ENCODE peak calls at places on chromosomes 12 and 14, in nine cellular contexts. C is cardiac muscle cell, Q is NCI-H2081, H is AG08395, S is astrocyte of the spinal cord, V is transverse colon, K is AG08396, N is spleen, P is HEK293T. Y is an unnamed sample.

GRCh38 chr12:64332296-64332695 is 58.3 kb downstream of the C12orf56 start:
- DNase-seq in K (no peak), C (no peak), S (no peak), P (no peak), Q (no peak), N (no peak), V (no peak), H (no peak), Y (peak; percentile 69)

GRCh38 chr12:61758661-61759060 is 501.5 kb upstream of the USP15 start:
- DNase-seq in V (no peak), P (no peak), K (no peak), H (peak; percentile 3), S (no peak), N (no peak), C (no peak), Q (no peak), Y (no peak)

GRCh38 chr14:69586420-69586819 is 11.7 kb upstream of the CCDC177 start:
- DNase-seq in N (no peak), K (no peak), C (peak; percentile 25), P (no peak), H (peak; percentile 43), V (no peak), S (no peak), Q (no peak), Y (no peak)

GRCh38 chr12:14629832-14630688 is 62.4 kb upstream of the PLBD1 start:
- DNase-seq in P (peak; percentile 74), H (peak; percentile 79), V (peak; percentile 84), Q (peak; percentile 85), C (peak; percentile 85), S (peak; percentile 72), N (peak; percentile 71), K (peak; percentile 69), Y (peak; percentile 56)

GRCh38 chr12:100254876-100255275 is 12.0 kb downstream of the DEPDC4 start:
- DNase-seq in P (no peak), N (no peak), V (no peak), Q (no peak), C (peak; percentile 8), S (no peak), H (no peak), K (no peak), Y (peak; percentile 23)

GRCh38 chr14:55976619-55977018 is 141.6 kb upstream of the PELI2 start:
- DNase-seq in P (no peak), C (peak; percentile 31), V (peak; percentile 26), S (no peak), K (no peak), Q (peak; percentile 50), N (no peak), H (no peak), Y (no peak)

GRCh38 chr12:85348779-85349178 is 68.8 kb downstream of the ALX1 start:
- DNase-seq in N (no peak), S (no peak), V (no peak), H (no peak), K (no peak), P (no peak), Q (no peak), C (no peak), Y (no peak)

GRCh38 chr14:78967111-78967809 is 797.1 kb downstream of the NRXN3 start:
- DNase-seq in C (peak; percentile 30), S (peak; percentile 46), K (no peak), Q (no peak), N (no peak), V (no peak), P (no peak), H (no peak), Y (no peak)

GRCh38 chr12:32566663-32567634 is 112.2 kb upstream of the DNM1L start:
- DNase-seq in S (no peak), Q (no peak), P (no peak), K (no peak), H (no peak), C (peak; percentile 6), N (no peak), V (no peak), Y (no peak)

GRCh38 chr12:112937741-112938719 is at the start of gene OAS3:
- DNase-seq in P (peak; percentile 31), V (peak; percentile 90), H (peak; percentile 62), K (peak; percentile 85), N (peak; percentile 93), S (peak; percentile 74), C (peak; percentile 89), Q (peak; percentile 39), Y (peak; percentile 34)

GRCh38 chr12:77349703-77350102 is 284.3 kb upstream of the E2F7 start:
- DNase-seq in V (no peak), H (no peak), C (no peak), S (peak; percentile 25), Q (no peak), N (no peak), P (no peak), K (no peak), Y (no peak)

GRCh38 chr12:82682326-82682725 is 4.4 kb upstream of the TMTC2 start:
- DNase-seq in H (no peak), K (no peak), Q (no peak), P (no peak), S (no peak), V (no peak), C (no peak), N (no peak), Y (no peak)

GRCh38 chr12:114393569-114393968 is 12.4 kb downstream of the TBX5 start:
- DNase-seq in N (no peak), K (no peak), H (no peak), S (no peak), C (no peak), P (no peak), Q (no peak), V (no peak), Y (no peak)

GRCh38 chr12:1840561-1840960 is 20.2 kb downstream of the LRTM2 start:
- DNase-seq in N (peak; percentile 58), P (no peak), H (no peak), V (no peak), S (no peak), Q (no peak), K (no peak), C (no peak), Y (no peak)

GRCh38 chr14:32469388-32470160 is 140.5 kb downstream of the AKAP6 start:
- DNase-seq in C (peak; percentile 77), P (peak; percentile 16), H (peak; percentile 26), Q (peak; percentile 29), S (peak; percentile 78), K (no peak), V (no peak), N (no peak), Y (no peak)

GRCh38 chr12:64004639-64005038 is 160.1 kb downstream of the SRGAP1 start:
- DNase-seq in H (no peak), Q (no peak), K (no peak), P (no peak), S (peak; percentile 43), C (peak; percentile 27), N (no peak), V (no peak), Y (no peak)

GRCh38 chr12:3728686-3729085 is 24.2 kb downstream of the CRACR2A start:
- DNase-seq in V (no peak), S (no peak), K (no peak), C (no peak), Q (no peak), N (peak; percentile 81), H (no peak), P (no peak), Y (peak; percentile 98)

GRCh38 chr14:53865716-53866115 is 90.9 kb downstream of the BMP4 start:
- DNase-seq in Q (no peak), S (no peak), K (no peak), H (no peak), P (no peak), V (no peak), C (peak; percentile 35), N (no peak), Y (no peak)

GRCh38 chr12:47686645-47687240 is 19.1 kb downstream of the RPAP3 start:
- DNase-seq in K (peak; percentile 43), V (no peak), H (peak; percentile 72), N (no peak), Q (peak; percentile 40), S (peak; percentile 55), P (peak; percentile 36), C (peak; percentile 68), Y (peak; percentile 38)

GRCh38 chr12:58819945-58820344 is 100.4 kb downstream of the LRIG3 start:
- DNase-seq in S (peak; percentile 47), P (no peak), K (no peak), N (no peak), H (no peak), C (no peak), Q (no peak), V (no peak), Y (no peak)

GRCh38 chr12:1590083-1590979 is 4.0 kb downstream of the FBXL14 start:
- DNase-seq in N (no peak), V (peak; percentile 24), H (no peak), P (peak; percentile 47), K (no peak), Q (no peak), C (peak; percentile 85), S (peak; percentile 63), Y (no peak)

GRCh38 chr14:84403585-84403984 is 1126.4 kb upstream of the FLRT2 start:
- DNase-seq in S (no peak), H (no peak), V (no peak), P (no peak), Q (no peak), C (no peak), N (no peak), K (no peak), Y (no peak)

GRCh38 chr12:121499929-121500793 is 80.7 kb downstream of the KDM2B start:
- DNase-seq in K (peak; percentile 89), P (peak; percentile 86), V (peak; percentile 82), H (peak; percentile 93), C (peak; percentile 76), Q (peak; percentile 59), S (peak; percentile 76), N (peak; percentile 94), Y (peak; percentile 33)